ENCODE peak calls at places on chromosomes 3 and 15, in six cellular contexts. One of them, this sample, is unnamed. For H3K36me3, the result is how much of the 10 kb centered on the place peaks cover.

GRCh38 chr15:57517027-57517671 is 74.6 kb upstream of the MYZAP start:
- DNase-seq in mesendoderm: no peak
- DNase-seq in ovary: no peak
- DNase-seq in body of pancreas: no peak
- DNase-seq in esophagus squamous epithelium: no peak
- DNase-seq in GM23248: no peak
- DNase-seq in this sample: no peak

GRCh38 chr3:53680026-53680425 is 166.2 kb downstream of the CHDH start:
- DNase-seq in ovary: peak
- DNase-seq in GM23248: no peak
- DNase-seq in esophagus squamous epithelium: no peak
- DNase-seq in body of pancreas: peak
- DNase-seq in mesendoderm: peak
- DNase-seq in this sample: no peak

GRCh38 chr3:183555541-183556081 is at the start of gene KLHL6:
- DNase-seq in ovary: no peak
- DNase-seq in body of pancreas: no peak
- DNase-seq in mesendoderm: peak
- DNase-seq in GM23248: no peak
- DNase-seq in esophagus squamous epithelium: no peak
- DNase-seq in this sample: peak

GRCh38 chr3:61802772-61803171 is 241.4 kb downstream of the PTPRG start:
- DNase-seq in esophagus squamous epithelium: no peak
- DNase-seq in GM23248: no peak
- DNase-seq in body of pancreas: no peak
- DNase-seq in mesendoderm: no peak
- DNase-seq in ovary: no peak
- DNase-seq in this sample: no peak

GRCh38 chr3:14540209-14540575 is at the start of gene GRIP2:
- DNase-seq in mesendoderm: no peak
- DNase-seq in ovary: peak
- DNase-seq in body of pancreas: no peak
- DNase-seq in esophagus squamous epithelium: no peak
- DNase-seq in GM23248: no peak
- DNase-seq in this sample: no peak

GRCh38 chr3:109442531-109442930 is 105.2 kb upstream of the DPPA4 start:
- DNase-seq in esophagus squamous epithelium: no peak
- DNase-seq in body of pancreas: no peak
- DNase-seq in ovary: no peak
- DNase-seq in mesendoderm: no peak
- DNase-seq in GM23248: no peak
- DNase-seq in this sample: no peak

GRCh38 chr15:97525809-97526208 is 434.7 kb upstream of the ARRDC4 start:
- DNase-seq in mesendoderm: no peak
- DNase-seq in body of pancreas: no peak
- DNase-seq in GM23248: no peak
- DNase-seq in ovary: no peak
- DNase-seq in esophagus squamous epithelium: no peak
- DNase-seq in this sample: no peak

GRCh38 chr15:32750981-32751380 is 33.2 kb downstream of the GREM1 start:
- DNase-seq in body of pancreas: no peak
- DNase-seq in esophagus squamous epithelium: no peak
- DNase-seq in ovary: no peak
- DNase-seq in mesendoderm: no peak
- DNase-seq in GM23248: no peak
- DNase-seq in this sample: no peak

GRCh38 chr15:42371125-42371524 is 11.8 kb downstream of the CAPN3 start:
- DNase-seq in body of pancreas: no peak
- DNase-seq in ovary: no peak
- DNase-seq in GM23248: peak
- DNase-seq in mesendoderm: no peak
- DNase-seq in esophagus squamous epithelium: no peak
- DNase-seq in this sample: no peak

GRCh38 chr3:46946416-46946815 is 30.1 kb downstream of the CCDC12 start:
- DNase-seq in mesendoderm: no peak
- DNase-seq in esophagus squamous epithelium: no peak
- DNase-seq in GM23248: no peak
- DNase-seq in body of pancreas: peak
- DNase-seq in ovary: no peak
- DNase-seq in this sample: no peak

GRCh38 chr15:32870240-32871033 is 152.6 kb downstream of the GREM1 start:
- DNase-seq in mesendoderm: no peak
- DNase-seq in GM23248: peak
- DNase-seq in body of pancreas: no peak
- DNase-seq in ovary: no peak
- DNase-seq in esophagus squamous epithelium: no peak
- DNase-seq in this sample: no peak

GRCh38 chr3:184814214-184814613 is 2.2 kb downstream of the VPS8 start:
- DNase-seq in esophagus squamous epithelium: no peak
- DNase-seq in mesendoderm: no peak
- DNase-seq in ovary: no peak
- DNase-seq in body of pancreas: no peak
- DNase-seq in GM23248: no peak
- DNase-seq in this sample: no peak

GRCh38 chr3:184816654-184817053 is 4.7 kb downstream of the VPS8 start:
- DNase-seq in body of pancreas: no peak
- DNase-seq in GM23248: no peak
- DNase-seq in mesendoderm: no peak
- DNase-seq in ovary: no peak
- DNase-seq in esophagus squamous epithelium: no peak
- DNase-seq in this sample: no peak

GRCh38 chr3:184812845-184813157 is 835 bp downstream of the VPS8 start:
- DNase-seq in body of pancreas: no peak
- DNase-seq in esophagus squamous epithelium: no peak
- DNase-seq in ovary: peak
- DNase-seq in mesendoderm: no peak
- DNase-seq in GM23248: peak
- DNase-seq in this sample: no peak

GRCh38 chr3:184813357-184813756 is 1.4 kb downstream of the VPS8 start:
- DNase-seq in GM23248: no peak
- DNase-seq in esophagus squamous epithelium: no peak
- DNase-seq in body of pancreas: no peak
- DNase-seq in ovary: no peak
- DNase-seq in mesendoderm: no peak
- DNase-seq in this sample: no peak

GRCh38 chr3:184815046-184815930 is 3.3 kb downstream of the VPS8 start:
- DNase-seq in ovary: no peak
- DNase-seq in esophagus squamous epithelium: no peak
- DNase-seq in body of pancreas: no peak
- DNase-seq in mesendoderm: no peak
- DNase-seq in GM23248: peak
- DNase-seq in this sample: no peak
- H3K27ac ChIP-seq in ovary: no peak
- H3K27ac ChIP-seq in esophagus squamous epithelium: no peak
- H3K27ac ChIP-seq in body of pancreas: no peak
- H3K27ac ChIP-seq in mesendoderm: no peak
- H3K27ac ChIP-seq in GM23248: no peak
- H3K27ac ChIP-seq in this sample: no peak

DNA sequence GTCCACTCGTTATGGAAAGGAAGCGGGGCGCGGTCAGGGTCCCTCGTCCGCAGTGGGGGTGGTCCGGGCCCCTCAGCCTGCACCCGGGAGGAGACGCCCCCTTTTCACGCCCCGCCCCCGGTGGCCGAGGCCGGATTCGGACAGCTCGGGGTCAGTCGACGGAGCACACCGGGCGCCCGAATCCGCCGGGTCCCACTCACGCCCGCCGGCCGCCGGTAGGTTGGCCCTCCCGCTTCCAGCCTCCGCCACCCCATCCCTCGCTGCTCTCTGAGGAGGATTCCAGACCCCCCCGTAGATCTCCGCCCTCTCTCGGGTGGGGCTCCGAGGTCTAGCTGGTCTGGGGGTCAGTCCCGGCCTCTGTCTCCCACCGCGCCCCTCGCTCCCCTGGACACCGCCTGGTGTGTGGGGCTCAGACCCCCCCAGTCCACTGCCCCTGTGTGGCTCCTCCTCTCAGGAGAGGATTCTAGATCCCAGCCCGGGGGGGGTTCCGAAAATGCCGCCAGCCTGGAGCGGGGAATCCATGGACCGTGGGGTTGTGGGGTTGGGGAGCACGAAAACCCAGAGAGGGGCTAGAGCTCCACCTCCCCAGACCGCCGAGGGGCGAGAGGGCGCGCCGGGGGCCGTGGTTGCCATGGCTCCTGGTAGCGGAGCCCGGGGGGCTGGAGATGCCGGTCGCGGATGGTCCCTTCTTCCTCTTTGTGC is 742 bp downstream of the CHL1 start:
- DNase-seq in ovary: peak
- DNase-seq in body of pancreas: no peak
- DNase-seq in mesendoderm: peak
- DNase-seq in esophagus squamous epithelium: no peak
- DNase-seq in GM23248: no peak
- DNase-seq in this sample: no peak
- H3K4me3 ChIP-seq in ovary: peak
- H3K4me3 ChIP-seq in body of pancreas: no peak
- H3K4me3 ChIP-seq in mesendoderm: peak
- H3K4me3 ChIP-seq in esophagus squamous epithelium: peak
- H3K4me3 ChIP-seq in GM23248: no peak
- H3K4me3 ChIP-seq in this sample: no peak

GRCh38 chr3:38585791-38586420 is 63.6 kb downstream of the SCN5A start:
- DNase-seq in ovary: no peak
- DNase-seq in body of pancreas: no peak
- DNase-seq in esophagus squamous epithelium: no peak
- DNase-seq in mesendoderm: no peak
- DNase-seq in GM23248: no peak
- DNase-seq in this sample: no peak

GRCh38 chr3:38582316-38582715 is 67.2 kb downstream of the SCN5A start:
- DNase-seq in esophagus squamous epithelium: no peak
- DNase-seq in body of pancreas: no peak
- DNase-seq in GM23248: no peak
- DNase-seq in ovary: no peak
- DNase-seq in mesendoderm: no peak
- DNase-seq in this sample: no peak

GRCh38 chr3:38582941-38583645 is 66.4 kb downstream of the SCN5A start:
- DNase-seq in mesendoderm: no peak
- DNase-seq in esophagus squamous epithelium: no peak
- DNase-seq in GM23248: no peak
- DNase-seq in ovary: no peak
- DNase-seq in body of pancreas: no peak
- DNase-seq in this sample: no peak

GRCh38 chr3:38581774-38582173 is 67.7 kb downstream of the SCN5A start:
- DNase-seq in ovary: no peak
- DNase-seq in esophagus squamous epithelium: no peak
- DNase-seq in body of pancreas: no peak
- DNase-seq in GM23248: no peak
- DNase-seq in mesendoderm: no peak
- DNase-seq in this sample: no peak

DNA sequence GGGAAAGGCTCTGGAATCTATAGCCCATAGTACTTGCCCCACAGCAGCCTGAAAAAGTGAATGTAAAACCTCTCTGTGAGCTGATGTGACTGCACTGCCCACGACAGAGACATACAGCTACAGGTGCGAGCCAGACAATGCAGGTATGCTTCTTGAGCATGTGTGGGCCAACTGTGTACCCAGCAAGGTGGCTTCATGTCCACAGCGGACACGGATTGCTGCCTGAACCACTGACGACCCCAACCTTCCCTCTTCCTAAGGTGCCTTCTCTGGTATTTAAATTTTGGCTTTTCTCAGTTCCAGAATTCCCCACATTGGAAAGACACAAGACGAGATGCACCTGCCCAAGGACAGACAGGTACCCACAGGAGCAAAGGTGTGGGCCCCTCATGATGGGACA is 65.8 kb downstream of the SCN5A start:
- DNase-seq in esophagus squamous epithelium: no peak
- DNase-seq in mesendoderm: no peak
- DNase-seq in body of pancreas: no peak
- DNase-seq in GM23248: no peak
- DNase-seq in ovary: no peak
- DNase-seq in this sample: no peak
- H3K36me3 ChIP-seq in esophagus squamous epithelium: under half
- H3K36me3 ChIP-seq in mesendoderm: under half
- H3K36me3 ChIP-seq in body of pancreas: under half
- H3K36me3 ChIP-seq in GM23248: under half
- H3K36me3 ChIP-seq in ovary: under half
- H3K36me3 ChIP-seq in this sample: under half

DNA sequence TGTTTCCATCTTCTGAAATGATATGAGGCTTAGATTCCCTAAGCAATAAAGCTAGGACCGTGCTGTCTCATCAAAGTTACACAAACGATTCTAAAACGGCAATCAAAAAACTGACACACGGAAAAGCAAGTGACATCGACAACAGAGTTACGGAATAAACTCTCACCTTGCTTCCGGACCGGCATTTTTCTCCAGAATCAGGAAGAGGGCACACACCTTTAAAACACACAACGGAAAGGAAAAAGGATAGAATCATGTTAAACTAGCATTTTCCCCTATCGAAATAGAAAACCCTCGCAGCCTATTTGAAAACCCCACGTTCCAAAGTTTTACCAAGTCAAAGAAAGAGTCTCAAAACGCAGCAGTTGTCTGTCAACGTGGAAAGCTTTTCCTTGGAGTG is 1.4 kb downstream of the DLG1 start:
- DNase-seq in GM23248: peak
- DNase-seq in body of pancreas: no peak
- DNase-seq in mesendoderm: no peak
- DNase-seq in esophagus squamous epithelium: no peak
- DNase-seq in ovary: no peak
- DNase-seq in this sample: no peak
- H3K27ac ChIP-seq in GM23248: peak
- H3K27ac ChIP-seq in body of pancreas: peak
- H3K27ac ChIP-seq in mesendoderm: peak
- H3K27ac ChIP-seq in esophagus squamous epithelium: peak
- H3K27ac ChIP-seq in ovary: peak
- H3K27ac ChIP-seq in this sample: peak

GRCh38 chr15:39130556-39131379 is 450.1 kb upstream of the THBS1 start:
- DNase-seq in body of pancreas: no peak
- DNase-seq in ovary: no peak
- DNase-seq in GM23248: peak
- DNase-seq in esophagus squamous epithelium: no peak
- DNase-seq in mesendoderm: no peak
- DNase-seq in this sample: no peak

GRCh38 chr15:39132071-39132470 is 448.8 kb upstream of the THBS1 start:
- DNase-seq in ovary: no peak
- DNase-seq in body of pancreas: no peak
- DNase-seq in mesendoderm: no peak
- DNase-seq in GM23248: peak
- DNase-seq in esophagus squamous epithelium: no peak
- DNase-seq in this sample: no peak

GRCh38 chr15:39131605-39132004 is 449.3 kb upstream of the THBS1 start:
- DNase-seq in GM23248: peak
- DNase-seq in mesendoderm: no peak
- DNase-seq in esophagus squamous epithelium: no peak
- DNase-seq in ovary: no peak
- DNase-seq in body of pancreas: no peak
- DNase-seq in this sample: no peak

GRCh38 chr15:39134282-39134681 is 446.6 kb upstream of the THBS1 start:
- DNase-seq in ovary: no peak
- DNase-seq in body of pancreas: no peak
- DNase-seq in mesendoderm: no peak
- DNase-seq in esophagus squamous epithelium: no peak
- DNase-seq in GM23248: no peak
- DNase-seq in this sample: no peak

DNA sequence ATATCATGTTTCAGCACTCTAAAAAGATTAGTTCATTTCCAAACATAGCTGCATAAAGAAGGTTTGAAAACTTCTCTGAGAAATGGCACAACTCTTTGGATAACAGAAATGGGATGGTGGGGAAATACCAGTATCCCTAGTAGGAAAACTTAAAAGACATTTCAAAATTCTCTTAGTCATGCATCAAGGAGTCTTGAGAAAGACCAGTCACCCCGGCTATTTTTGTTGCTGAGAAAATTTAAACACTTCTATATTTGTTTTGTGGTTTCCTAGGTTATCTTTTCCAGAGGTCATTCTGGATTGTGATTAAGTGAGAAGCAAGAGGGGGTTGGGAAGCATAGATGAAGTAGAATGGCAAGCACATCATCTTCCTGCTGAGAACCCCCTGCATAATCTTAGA is 447.7 kb upstream of the THBS1 start:
- DNase-seq in ovary: no peak
- DNase-seq in esophagus squamous epithelium: no peak
- DNase-seq in GM23248: peak
- DNase-seq in mesendoderm: no peak
- DNase-seq in body of pancreas: no peak
- DNase-seq in this sample: no peak
- H3K4me3 ChIP-seq in ovary: no peak
- H3K4me3 ChIP-seq in esophagus squamous epithelium: no peak
- H3K4me3 ChIP-seq in GM23248: no peak
- H3K4me3 ChIP-seq in mesendoderm: no peak
- H3K4me3 ChIP-seq in body of pancreas: no peak
- H3K4me3 ChIP-seq in this sample: no peak